ENCODE peak calls at places on chromosomes 4 and X, in six cellular contexts. F, J, N, U, E and S are unnamed samples.

GRCh38 chrX:17542123-17542522 is 167.1 kb downstream of the NHS start:
- DNase-seq in F (no peak), J (no peak), N (no peak), U (no peak), E (no peak), S (no peak)

GRCh38 chr4:95638920-95639501 is 90.2 kb upstream of the UNC5C start:
- DNase-seq in F (no peak), J (no peak), N (no peak), U (no peak), E (no peak), S (no peak)

GRCh38 chr4:122195718-122196117 is 43.6 kb downstream of the BLTP1 start:
- DNase-seq in F (no peak), J (no peak), N (peak; percentile 12), U (no peak), E (no peak), S (no peak)

GRCh38 chr4:67674098-67674497 is 26.9 kb downstream of the UBA6 start:
- DNase-seq in F (peak; percentile 59), J (peak; percentile 2), N (no peak), U (no peak), E (no peak), S (no peak)

GRCh38 chrX:132501606-132502005 is 12.8 kb upstream of the MBNL3 start:
- DNase-seq in F (no peak), J (no peak), N (no peak), U (no peak), E (no peak), S (no peak)

GRCh38 chrX:40755291-40756249 is 20.2 kb upstream of the MED14 start:
- DNase-seq in F (no peak), J (no peak), N (peak; percentile 80), U (no peak), E (peak; percentile 5), S (no peak)

GRCh38 chrX:20796450-20796849 is 529.7 kb upstream of the RPS6KA3 start:
- DNase-seq in F (no peak), J (no peak), N (no peak), U (no peak), E (no peak), S (no peak)

GRCh38 chr4:171281359-171281758 is 531.8 kb upstream of the GALNTL6 start:
- DNase-seq in F (no peak), J (peak; percentile 40), N (no peak), U (no peak), E (no peak), S (peak; percentile 0)

GRCh38 chr4:71288875-71289274 is 49.9 kb upstream of the SLC4A4 start:
- DNase-seq in F (no peak), J (no peak), N (no peak), U (no peak), E (no peak), S (no peak)

GRCh38 chr4:52996261-52997131 is 134.4 kb downstream of the RASL11B start:
- DNase-seq in F (no peak), J (no peak), N (peak; percentile 82), U (no peak), E (peak; percentile 89), S (no peak)

GRCh38 chrX:46873746-46874145 is 36.9 kb downstream of the RP2 start:
- DNase-seq in F (peak; percentile 18), J (no peak), N (no peak), U (no peak), E (peak; percentile 39), S (peak; percentile 40)

GRCh38 chr4:76723916-76724315 is 174.0 kb downstream of the SOWAHB start:
- DNase-seq in F (peak; percentile 44), J (peak; percentile 42), N (peak; percentile 91), U (no peak), E (no peak), S (peak; percentile 59)

GRCh38 chr4:151990201-151990600 is 229.4 kb upstream of the GATB start:
- DNase-seq in F (no peak), J (no peak), N (peak; percentile 83), U (no peak), E (no peak), S (peak; percentile 3)

GRCh38 chr4:67712650-67713530 is 11.9 kb upstream of the UBA6 start:
- DNase-seq in F (no peak), J (peak; percentile 26), N (no peak), U (no peak), E (no peak), S (no peak)

GRCh38 chr4:124177647-124178425 is 534.7 kb downstream of the ANKRD50 start:
- DNase-seq in F (no peak), J (no peak), N (peak; percentile 89), U (no peak), E (peak; percentile 83), S (no peak)

GRCh38 chrX:23803931-23804381 is 21.0 kb downstream of the SAT1 start:
- DNase-seq in F (no peak), J (no peak), N (peak; percentile 73), U (no peak), E (peak; percentile 86), S (peak; percentile 29)

GRCh38 chr4:5894266-5894665 is 1.4 kb upstream of the CRMP1 start:
- DNase-seq in F (no peak), J (no peak), N (no peak), U (no peak), E (no peak), S (no peak)

GRCh38 chr4:174828845-174829701 is at the start of gene GLRA3:
- DNase-seq in F (peak; percentile 99), J (peak; percentile 98), N (peak; percentile 25), U (peak; percentile 84), E (no peak), S (peak; percentile 69)

GRCh38 chr4:124907881-124908280 is 195.3 kb upstream of the ANKRD50 start:
- DNase-seq in F (no peak), J (no peak), N (peak; percentile 75), U (no peak), E (no peak), S (no peak)

GRCh38 chrX:57929373-57929772 is 19.1 kb upstream of the ZXDA start:
- DNase-seq in F (peak; percentile 65), J (peak; percentile 18), N (peak; percentile 45), U (no peak), E (peak; percentile 37), S (peak; percentile 67)

GRCh38 chrX:8743126-8743732 is 11.3 kb upstream of the ANOS1 start:
- DNase-seq in F (peak; percentile 69), J (peak; percentile 59), N (peak; percentile 46), U (peak; percentile 58), E (peak; percentile 26), S (peak; percentile 64)

GRCh38 chrX:111719426-111720210 is 38.6 kb downstream of the ALG13 start:
- DNase-seq in F (peak; percentile 2), J (no peak), N (peak; percentile 14), U (no peak), E (peak; percentile 1), S (peak; percentile 4)

GRCh38 chr4:110510955-110511544 is 35.1 kb downstream of the ENPEP start:
- DNase-seq in F (peak; percentile 78), J (peak; percentile 68), N (peak; percentile 65), U (peak; percentile 54), E (peak; percentile 57), S (peak; percentile 85)

GRCh38 chrX:258291-259040 is 22.7 kb upstream of the PLCXD1 start:
- DNase-seq in F (no peak), J (no peak), N (no peak), U (no peak), E (no peak), S (no peak)

DNA sequence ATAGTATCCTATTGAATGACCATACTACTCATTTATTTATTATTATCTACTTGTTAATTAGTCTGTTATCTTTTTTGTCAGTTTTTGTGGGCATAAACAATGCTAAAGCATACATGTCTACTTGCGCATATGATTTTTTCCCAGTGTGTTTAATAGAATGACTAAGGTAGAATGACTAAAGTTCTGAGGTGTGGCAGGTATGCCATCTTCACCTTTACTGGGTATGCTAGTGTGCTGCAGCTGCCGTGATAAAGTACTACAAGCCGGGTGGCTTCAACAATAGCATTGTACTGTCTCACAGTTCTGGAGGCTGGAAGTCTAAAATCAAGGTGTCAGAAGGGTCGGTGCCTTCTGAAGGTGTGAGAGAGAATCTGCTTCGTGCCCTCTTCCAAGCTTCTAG is 19.2 kb downstream of the CD38 start:
- DNase-seq in F (no peak), J (no peak), N (no peak), U (no peak), E (no peak), S (no peak)
- TF ChIP-seq EZH2 in F (no peak), J (no peak), N (no peak), U (no peak), E (no peak), S (no peak)

GRCh38 chr4:4871267-4872147 is 12.0 kb downstream of the MSX1 start:
- DNase-seq in F (peak; percentile 57), J (peak; percentile 55), N (no peak), U (no peak), E (no peak), S (no peak)

GRCh38 chr4:4872148-4872903 is 12.9 kb downstream of the MSX1 start:
- DNase-seq in F (peak; percentile 88), J (peak; percentile 85), N (no peak), U (no peak), E (no peak), S (no peak)

GRCh38 chr4:4869380-4869723 is 9.9 kb downstream of the MSX1 start:
- DNase-seq in F (peak; percentile 34), J (peak; percentile 39), N (no peak), U (no peak), E (no peak), S (no peak)

GRCh38 chr4:4869731-4870483 is 10.4 kb downstream of the MSX1 start:
- DNase-seq in F (peak; percentile 85), J (peak; percentile 74), N (peak; percentile 58), U (no peak), E (no peak), S (no peak)

GRCh38 chr4:4870493-4871266 is 11.2 kb downstream of the MSX1 start:
- DNase-seq in F (no peak), J (no peak), N (no peak), U (no peak), E (no peak), S (no peak)
- TF ChIP-seq EZH2 in F (peak; percentile 100), J (no peak), N (peak; percentile 85), U (peak; percentile 19), E (peak; percentile 27), S (peak; percentile 93)

DNA sequence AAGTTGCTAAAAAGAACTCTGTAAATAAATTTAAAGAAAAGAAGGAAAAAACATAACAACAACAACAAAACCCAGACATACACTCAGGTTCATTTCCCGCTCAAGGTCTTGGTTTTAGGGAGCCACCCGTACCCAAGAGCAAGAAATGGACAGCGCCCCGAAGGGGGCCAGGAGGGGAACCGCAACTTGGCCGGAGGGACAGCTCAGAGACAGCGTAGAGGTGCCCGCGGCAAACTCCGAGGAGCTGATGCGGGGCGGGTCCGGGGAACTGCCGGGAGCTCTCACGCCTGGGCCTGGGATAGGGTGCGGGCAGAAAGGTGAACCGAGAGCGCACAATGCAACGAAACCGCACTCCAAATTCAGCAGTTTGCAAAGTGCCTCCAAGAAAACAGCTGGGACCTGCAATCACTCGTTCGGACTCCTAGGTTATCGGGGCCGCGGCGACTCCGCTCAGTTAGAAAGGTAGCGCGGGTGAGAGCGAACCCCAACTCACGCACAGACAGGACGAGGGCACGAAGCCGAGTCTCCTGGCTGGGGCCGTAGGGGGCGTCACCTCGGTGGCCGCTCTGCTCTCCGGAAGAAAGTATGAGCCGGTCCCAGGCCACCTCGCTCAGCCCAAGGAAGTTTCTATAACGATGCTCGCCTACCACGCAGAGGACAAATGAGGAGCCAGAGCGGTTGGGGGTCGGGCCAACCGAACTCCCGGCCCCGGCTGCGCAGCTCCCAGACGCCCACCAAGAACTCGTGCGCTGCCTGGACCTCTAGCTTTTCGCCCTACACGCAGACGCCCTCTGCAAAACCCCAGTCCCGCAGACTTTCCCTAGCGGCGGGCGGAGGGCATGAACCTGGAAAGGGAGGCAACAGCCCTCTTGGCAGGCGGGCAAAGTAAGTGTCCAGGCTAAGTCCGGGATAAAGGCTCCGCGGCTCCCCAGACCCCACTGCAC is 1.4 kb downstream of the NDNF start:
- DNase-seq in F (peak; percentile 80), J (peak; percentile 79), N (peak; percentile 85), U (no peak), E (peak; percentile 13), S (peak; percentile 58)
- TF ChIP-seq EZH2 in F (no peak), J (peak; percentile 54), N (no peak), U (no peak), E (peak; percentile 74), S (no peak)

GRCh38 chr4:8874896-8875680 is 3.4 kb upstream of the HMX1 start:
- DNase-seq in F (no peak), J (no peak), N (no peak), U (no peak), E (no peak), S (no peak)
- TF ChIP-seq EZH2 in F (peak; percentile 76), J (no peak), N (no peak), U (no peak), E (no peak), S (peak; percentile 66)